ENCODE peak calls at places on chromosomes 5 and 9, in nine cellular contexts. Z, X, G, P, A, Y, C, M and F are unnamed samples.

GRCh38 chr9:126435626-126436025 is 109.0 kb downstream of the MVB12B start:
- DNase-seq in X (no peak), P (no peak), Y (no peak), Z (no peak), G (no peak), A (no peak), C (no peak), M (no peak), F (no peak)

GRCh38 chr5:30401479-30402058 is 791.9 kb upstream of the CDH6 start:
- DNase-seq in X (peak), Z (no peak), P (peak), M (peak), Y (no peak), G (peak), A (peak), C (peak), F (peak)

GRCh38 chr5:177310332-177310731 is 1.4 kb downstream of the MXD3 start:
- DNase-seq in G (no peak), X (no peak), A (no peak), M (no peak), P (no peak), Z (no peak), Y (no peak), C (no peak), F (no peak)

GRCh38 chr5:103216137-103216536 is 42.4 kb upstream of the MACIR start:
- DNase-seq in P (no peak), Z (no peak), A (no peak), C (no peak), G (no peak), Y (no peak), X (peak), M (no peak), F (no peak)

GRCh38 chr9:130323051-130323757 is 57.6 kb downstream of the HMCN2 start:
- DNase-seq in Z (no peak), M (no peak), A (no peak), G (no peak), Y (no peak), X (no peak), P (no peak), C (no peak), F (no peak)

GRCh38 chr9:108694191-108694590 is 161.6 kb downstream of the ACTL7B start:
- DNase-seq in P (no peak), A (no peak), M (no peak), G (no peak), Y (no peak), C (no peak), Z (no peak), X (no peak), F (no peak)

GRCh38 chr5:137201876-137202275 is 297.2 kb downstream of the SPOCK1 start:
- DNase-seq in M (no peak), A (no peak), P (peak), C (peak), Y (no peak), X (peak), G (no peak), Z (peak), F (no peak)

GRCh38 chr5:133696782-133697507 is 84.6 kb upstream of the FSTL4 start:
- DNase-seq in Y (no peak), Z (no peak), X (no peak), A (no peak), P (no peak), M (no peak), C (no peak), G (no peak), F (no peak)

GRCh38 chr5:138725153-138725884 is 27.9 kb upstream of the CTNNA1 start:
- DNase-seq in G (peak), Y (no peak), Z (peak), C (peak), A (peak), P (peak), M (peak), X (peak), F (peak)

GRCh38 chr9:13481274-13481673 is 201.8 kb upstream of the MPDZ start:
- DNase-seq in M (no peak), A (no peak), C (no peak), Y (no peak), P (no peak), Z (peak), G (no peak), X (no peak), F (no peak)

GRCh38 chr9:13478235-13478634 is 198.7 kb upstream of the MPDZ start:
- DNase-seq in C (no peak), M (no peak), A (no peak), Y (no peak), Z (peak), G (no peak), X (peak), P (no peak), F (peak)

GRCh38 chr9:13480688-13481087 is 201.2 kb upstream of the MPDZ start:
- DNase-seq in C (no peak), X (no peak), Y (no peak), A (no peak), M (no peak), P (peak), G (no peak), Z (peak), F (no peak)

GRCh38 chr9:13478637-13479036 is 199.1 kb upstream of the MPDZ start:
- DNase-seq in C (no peak), G (no peak), Z (peak), M (no peak), Y (no peak), A (no peak), X (no peak), P (no peak), F (no peak)

GRCh38 chr9:13479071-13479470 is 199.6 kb upstream of the MPDZ start:
- DNase-seq in Z (no peak), A (no peak), G (no peak), M (no peak), P (no peak), Y (no peak), X (no peak), C (no peak), F (no peak)
- TF ChIP-seq CTCF in Z (no peak), A (no peak), G (no peak), M (no peak), P (no peak), Y (no peak), X (no peak), C (no peak), F (no peak)

DNA sequence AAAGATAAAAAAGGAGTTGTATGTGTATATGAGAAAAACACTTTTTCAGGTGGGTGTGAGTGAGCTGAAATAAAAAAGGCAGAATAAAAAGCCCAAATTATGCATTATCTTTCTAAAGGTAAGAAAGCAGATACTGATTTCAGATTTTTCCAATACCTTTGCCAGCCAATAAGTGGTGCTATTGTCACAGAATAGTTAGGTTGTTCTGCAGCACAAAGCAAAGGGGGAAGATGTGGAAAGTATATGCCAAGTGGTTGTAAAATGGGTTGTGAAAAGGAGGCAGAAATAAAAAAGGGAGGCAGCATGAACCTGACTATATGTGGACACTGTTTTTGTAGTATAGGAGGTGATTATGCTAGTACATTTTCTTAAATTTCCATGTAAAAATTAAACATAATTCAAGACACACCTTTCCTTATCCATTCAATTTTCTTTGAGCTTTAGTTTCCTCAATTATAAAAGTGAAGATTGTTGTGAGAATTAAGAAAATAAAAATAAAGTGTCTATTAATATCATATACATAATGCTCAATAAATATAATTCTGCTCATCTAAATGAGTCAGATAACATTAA is 106.7 kb downstream of the SMIM15 start:
- DNase-seq in C (peak), P (peak), A (peak), G (no peak), Y (peak), Z (peak), M (peak), X (peak), F (peak)
- TF ChIP-seq CTCF in C (peak), P (peak), A (peak), G (peak), Y (peak), Z (peak), M (peak), X (peak), F (peak)

DNA sequence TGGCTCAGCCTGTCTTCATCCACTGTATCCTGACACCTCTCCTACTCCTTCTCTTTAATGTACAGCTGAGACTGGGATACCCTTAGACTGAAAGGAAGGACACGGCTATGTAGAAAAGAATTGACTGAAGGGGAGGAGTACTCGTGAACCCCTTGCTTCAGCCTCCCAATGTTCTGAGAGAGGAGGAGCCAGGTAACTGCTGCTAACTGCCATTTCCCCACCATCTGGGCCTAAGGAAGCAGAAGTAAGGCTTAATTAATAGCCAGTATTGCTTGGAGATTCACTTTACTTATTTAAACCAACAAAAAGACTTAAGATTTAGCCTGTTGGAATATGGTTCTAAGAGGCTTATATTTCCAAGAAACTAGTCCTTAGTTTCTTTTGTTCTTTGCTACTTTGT is 18.8 kb upstream of the RGS3 start:
- DNase-seq in P (no peak), X (no peak), A (no peak), G (no peak), Z (no peak), C (no peak), M (no peak), Y (no peak), F (no peak)
- TF ChIP-seq CTCF in P (no peak), X (no peak), A (no peak), G (no peak), Z (no peak), C (no peak), M (no peak), Y (no peak), F (no peak)

GRCh38 chr5:59341155-59341554 is 552.4 kb downstream of the PDE4D start:
- DNase-seq in Y (no peak), M (no peak), A (no peak), G (no peak), P (no peak), Z (no peak), X (no peak), C (no peak), F (no peak)
- TF ChIP-seq CTCF in Y (no peak), M (no peak), A (no peak), G (no peak), P (no peak), Z (no peak), X (no peak), C (no peak), F (no peak)

DNA sequence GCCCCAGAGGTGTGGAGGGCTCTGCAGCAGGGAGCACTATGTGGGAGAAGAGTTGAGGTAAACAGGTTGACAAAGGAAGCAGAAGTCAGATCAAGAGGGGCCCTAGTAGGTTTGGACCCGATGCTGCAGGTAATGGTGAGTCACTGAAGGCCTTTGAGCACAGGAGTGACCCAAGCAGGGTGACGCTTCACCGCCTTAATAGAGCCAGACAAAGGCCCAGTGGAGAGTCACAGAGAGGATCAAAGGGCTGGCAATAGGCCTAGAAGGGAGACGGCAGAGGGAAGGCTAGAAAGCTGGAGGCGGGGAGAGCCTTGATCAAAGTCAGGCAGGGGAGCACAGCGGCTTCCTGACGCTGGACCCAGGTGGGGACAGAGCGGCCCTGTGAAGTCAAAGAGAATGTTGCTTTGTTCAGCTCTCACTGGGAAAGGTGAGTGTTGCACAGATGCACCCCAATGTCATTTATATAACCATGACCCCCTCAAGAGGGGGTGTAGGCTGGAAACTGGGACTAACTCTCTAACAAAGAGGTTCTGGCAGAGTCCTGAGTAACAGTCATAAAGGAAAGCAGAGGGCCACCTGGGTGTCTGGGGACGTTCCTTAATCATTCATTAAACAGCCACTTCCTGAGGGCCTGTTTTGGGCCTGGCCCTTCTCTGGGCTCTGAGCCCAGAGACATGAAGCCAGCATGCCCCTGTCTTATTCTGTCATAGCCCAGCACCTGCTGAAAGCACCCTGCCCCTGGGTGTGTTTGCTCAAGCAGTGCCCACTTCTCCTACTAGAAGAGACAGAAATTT is 9.8 kb upstream of the CPLX2 start:
- DNase-seq in M (no peak), X (no peak), P (no peak), C (no peak), Y (peak), A (no peak), G (no peak), Z (no peak), F (no peak)
- TF ChIP-seq CTCF in M (no peak), X (no peak), P (no peak), C (no peak), Y (no peak), A (no peak), G (no peak), Z (no peak), F (no peak)

GRCh38 chr5:20229286-20230005 is 241.4 kb upstream of the CDH18 start:
- DNase-seq in X (no peak), M (no peak), Z (no peak), P (no peak), Y (no peak), A (no peak), C (no peak), G (no peak), F (no peak)

GRCh38 chr5:20230010-20230409 is 242.0 kb upstream of the CDH18 start:
- DNase-seq in G (no peak), M (no peak), C (no peak), A (no peak), X (no peak), Z (no peak), P (no peak), Y (no peak), F (no peak)

GRCh38 chr5:20231040-20231439 is 243.0 kb upstream of the CDH18 start:
- DNase-seq in Z (peak), Y (no peak), G (no peak), C (peak), M (no peak), P (no peak), A (no peak), X (peak), F (no peak)
- TF ChIP-seq CTCF in Z (no peak), Y (no peak), G (no peak), C (peak), M (peak), P (no peak), A (no peak), X (peak), F (peak)

DNA sequence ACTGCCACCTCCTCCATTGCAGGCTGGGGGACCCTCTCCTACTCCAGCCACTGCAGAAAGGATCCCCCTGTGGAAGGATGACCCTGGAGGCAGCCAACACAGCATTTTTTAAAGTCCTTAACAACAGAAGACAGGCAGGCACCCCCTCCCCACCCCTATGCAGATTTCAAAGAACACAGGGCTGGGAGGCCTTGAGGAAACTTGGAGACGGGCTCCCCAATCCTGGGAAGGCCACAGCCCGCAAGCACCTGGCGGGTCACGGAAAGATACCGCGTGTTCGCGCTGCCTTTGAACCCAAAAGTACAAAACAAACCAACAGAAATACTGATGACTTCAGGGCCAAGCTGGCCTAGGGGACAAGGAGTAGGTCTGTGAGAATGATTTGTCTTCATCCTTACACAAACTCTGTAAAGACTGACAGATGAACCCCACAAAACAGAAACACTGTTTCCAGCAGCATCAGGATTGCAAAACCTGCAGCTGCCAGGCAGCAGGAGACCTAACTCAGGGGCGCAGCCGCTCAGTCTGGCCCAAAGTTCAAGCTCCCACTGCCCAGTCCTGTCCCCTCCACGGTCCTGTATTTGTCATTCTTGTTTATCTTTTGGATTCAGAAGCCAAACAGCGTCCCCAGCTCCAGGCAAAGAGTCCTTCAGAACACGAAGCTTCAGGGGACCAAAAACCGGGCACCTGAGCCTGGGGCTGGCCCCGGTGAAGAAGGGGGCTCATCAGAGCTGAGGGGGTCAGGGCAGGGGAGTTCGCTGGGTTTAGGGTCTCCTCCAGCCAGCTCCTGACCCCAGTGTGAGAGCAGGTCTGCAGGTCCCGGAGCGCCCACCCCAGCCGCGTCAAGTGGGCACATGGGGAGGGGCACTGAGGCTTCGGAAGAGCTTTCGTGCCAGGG is 13.6 kb downstream of the VAV2 start:
- DNase-seq in X (no peak), Y (no peak), C (no peak), Z (no peak), M (no peak), G (peak), A (no peak), P (no peak), F (no peak)
- TF ChIP-seq CTCF in X (no peak), Y (no peak), C (no peak), Z (no peak), M (no peak), G (no peak), A (no peak), P (no peak), F (no peak)

GRCh38 chr5:99773290-99773689 is 761.9 kb upstream of the FAM174A start:
- DNase-seq in C (no peak), P (no peak), A (no peak), Z (no peak), M (no peak), X (no peak), Y (no peak), G (no peak), F (no peak)
- TF ChIP-seq CTCF in C (no peak), P (no peak), A (no peak), Z (no peak), M (no peak), X (no peak), Y (no peak), G (no peak), F (no peak)

GRCh38 chr9:69347607-69348006 is 22.6 kb downstream of the ENTREP1 start:
- DNase-seq in G (no peak), X (no peak), C (no peak), M (no peak), A (no peak), Y (no peak), P (no peak), Z (no peak), F (no peak)
- TF ChIP-seq CTCF in G (no peak), X (no peak), C (no peak), M (no peak), A (no peak), Y (no peak), P (no peak), Z (no peak), F (no peak)